ENCODE peak calls at places on chromosomes 7 and 10, in five cellular contexts. L, V, M, Y and K are unnamed samples.

GRCh38 chr10:49194212-49194920 is 6.2 kb upstream of the TMEM273 start:
- ATAC-seq in V (no peak), L (no peak), M (no peak), Y (no peak), K (no peak)

GRCh38 chr10:9175200-9175599 is 1120.7 kb downstream of the GATA3 start:
- ATAC-seq in V (no peak), M (no peak), Y (no peak), L (no peak), K (no peak)

GRCh38 chr7:3591944-3592343 is 290.9 kb downstream of the SDK1 start:
- ATAC-seq in L (no peak), Y (no peak), V (no peak), M (peak), K (no peak)

GRCh38 chr10:77267703-77268630 is 369.6 kb downstream of the KCNMA1 start:
- ATAC-seq in M (no peak), Y (no peak), L (no peak), V (no peak), K (no peak)

GRCh38 chr7:44257618-44258422 is 57.0 kb downstream of the YKT6 start:
- ATAC-seq in M (peak), Y (peak), L (peak), V (peak), K (peak)

GRCh38 chr7:130213820-130214219 is 6.2 kb downstream of the SSMEM1 start:
- ATAC-seq in Y (no peak), V (no peak), M (no peak), L (peak), K (no peak)

GRCh38 chr7:122709930-122710646 is 7.4 kb upstream of the RNF148 start:
- ATAC-seq in L (no peak), V (no peak), Y (no peak), M (no peak), K (no peak)

GRCh38 chr7:93828260-93828659 is 62.3 kb downstream of the TFPI2 start:
- ATAC-seq in V (no peak), L (no peak), Y (no peak), M (no peak), K (no peak)

GRCh38 chr7:110975476-110975875 is 115.5 kb upstream of the LRRN3 start:
- ATAC-seq in L (no peak), M (no peak), V (no peak), Y (no peak), K (no peak)

GRCh38 chr7:138948403-138948802 is 32.8 kb downstream of the KIAA1549 start:
- ATAC-seq in L (no peak), Y (no peak), V (no peak), M (no peak), K (no peak)

GRCh38 chr7:151731022-151731441 is 145.9 kb downstream of the PRKAG2 start:
- ATAC-seq in Y (no peak), V (no peak), L (no peak), M (no peak), K (no peak)

GRCh38 chr7:16564023-16564380 is 37.4 kb downstream of the LRRC72 start:
- ATAC-seq in V (no peak), Y (no peak), L (peak), M (no peak), K (no peak)

GRCh38 chr7:132257253-132257652 is 319.0 kb downstream of the PLXNA4 start:
- ATAC-seq in Y (no peak), V (no peak), L (no peak), M (no peak), K (no peak)

GRCh38 chr10:126101744-126102143 is 205.4 kb downstream of the FANK1 start:
- ATAC-seq in L (no peak), Y (no peak), V (no peak), M (no peak), K (no peak)

GRCh38 chr10:17236468-17236886 is 8.4 kb downstream of the VIM start:
- ATAC-seq in Y (no peak), M (no peak), L (no peak), V (no peak), K (no peak)

GRCh38 chr10:26543567-26544306 is 105.6 kb downstream of the APBB1IP start:
- ATAC-seq in L (no peak), Y (no peak), V (no peak), M (no peak), K (no peak)

GRCh38 chr7:100799037-100799896 is 28.1 kb downstream of the EPHB4 start:
- ATAC-seq in L (peak), M (peak), Y (peak), V (peak), K (peak)

GRCh38 chr7:147818338-147818737 is 772.2 kb upstream of the C7orf33 start:
- ATAC-seq in M (no peak), V (no peak), L (no peak), Y (no peak), K (no peak)

GRCh38 chr7:143914938-143915337 is 13.0 kb upstream of the TCAF1 start:
- ATAC-seq in L (peak), V (peak), M (no peak), Y (peak), K (no peak)

GRCh38 chr7:30694218-30694745 is 12.0 kb upstream of the CRHR2 start:
- ATAC-seq in V (peak), L (no peak), Y (no peak), M (no peak), K (peak)

DNA sequence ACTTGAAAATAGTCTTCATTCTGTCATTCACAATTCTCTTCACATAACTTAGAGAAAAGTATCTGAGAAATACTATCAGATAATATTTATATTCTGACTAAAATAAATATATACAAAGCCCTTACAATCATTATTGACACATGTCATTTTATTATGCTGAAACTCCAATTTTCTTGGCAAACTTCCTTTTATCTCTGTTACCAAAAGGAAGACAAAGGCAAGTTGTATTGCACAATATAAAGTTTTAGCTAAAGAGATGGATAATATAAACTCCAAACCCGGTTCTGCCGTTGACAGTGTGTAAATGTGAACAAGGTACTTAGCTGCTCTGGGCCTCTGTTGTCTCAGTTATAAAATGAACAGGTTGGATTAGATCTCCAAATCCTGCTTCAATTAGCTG is 99.0 kb upstream of the MDFIC start:
- ATAC-seq in V (no peak), Y (no peak), M (no peak), L (no peak), K (no peak)
- TF ChIP-seq POLR2AphosphoS5 in V (no peak), Y (no peak), M (no peak), L (no peak), K (no peak)

GRCh38 chr10:69936091-69936490 is 116.6 kb upstream of the MACROH2A2 start:
- ATAC-seq in V (peak), M (peak), L (peak), Y (peak), K (no peak)

GRCh38 chr10:69938541-69938991 is 114.1 kb upstream of the MACROH2A2 start:
- ATAC-seq in Y (no peak), V (no peak), L (no peak), M (no peak), K (no peak)

GRCh38 chr10:69939481-69939880 is 113.2 kb upstream of the MACROH2A2 start:
- ATAC-seq in V (no peak), L (no peak), M (no peak), Y (no peak), K (no peak)

GRCh38 chr10:69939033-69939432 is 113.6 kb upstream of the MACROH2A2 start:
- ATAC-seq in L (no peak), Y (no peak), V (no peak), M (no peak), K (no peak)

GRCh38 chr10:69934768-69935167 is 117.9 kb upstream of the MACROH2A2 start:
- ATAC-seq in Y (peak), V (no peak), M (peak), L (peak), K (no peak)
- TF ChIP-seq CTCF in Y (no peak), V (peak), M (no peak), L (peak), K (no peak)

DNA sequence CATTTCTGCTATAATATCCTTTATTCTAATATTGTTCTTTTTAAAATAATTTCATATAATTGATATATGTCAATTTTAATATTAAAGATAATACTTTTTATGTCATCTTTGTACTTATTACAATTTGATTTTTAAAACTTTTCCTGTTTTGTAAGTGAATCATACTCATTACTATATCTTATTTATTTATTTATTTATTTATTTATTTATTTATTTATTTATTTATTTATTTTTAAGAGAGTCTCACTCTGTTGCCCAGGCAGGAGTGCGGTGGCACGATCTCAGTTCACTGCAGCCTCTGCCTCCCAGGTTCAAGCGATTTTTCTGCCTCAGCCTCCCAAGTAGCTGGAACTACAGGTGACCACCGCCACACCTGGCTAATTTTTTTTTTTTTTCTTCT is 215.3 kb downstream of the SUGCT start:
- ATAC-seq in M (no peak), Y (no peak), L (no peak), V (no peak), K (no peak)
- H3K27ac ChIP-seq in M (no peak), Y (no peak), L (no peak), V (no peak), K (no peak)

DNA sequence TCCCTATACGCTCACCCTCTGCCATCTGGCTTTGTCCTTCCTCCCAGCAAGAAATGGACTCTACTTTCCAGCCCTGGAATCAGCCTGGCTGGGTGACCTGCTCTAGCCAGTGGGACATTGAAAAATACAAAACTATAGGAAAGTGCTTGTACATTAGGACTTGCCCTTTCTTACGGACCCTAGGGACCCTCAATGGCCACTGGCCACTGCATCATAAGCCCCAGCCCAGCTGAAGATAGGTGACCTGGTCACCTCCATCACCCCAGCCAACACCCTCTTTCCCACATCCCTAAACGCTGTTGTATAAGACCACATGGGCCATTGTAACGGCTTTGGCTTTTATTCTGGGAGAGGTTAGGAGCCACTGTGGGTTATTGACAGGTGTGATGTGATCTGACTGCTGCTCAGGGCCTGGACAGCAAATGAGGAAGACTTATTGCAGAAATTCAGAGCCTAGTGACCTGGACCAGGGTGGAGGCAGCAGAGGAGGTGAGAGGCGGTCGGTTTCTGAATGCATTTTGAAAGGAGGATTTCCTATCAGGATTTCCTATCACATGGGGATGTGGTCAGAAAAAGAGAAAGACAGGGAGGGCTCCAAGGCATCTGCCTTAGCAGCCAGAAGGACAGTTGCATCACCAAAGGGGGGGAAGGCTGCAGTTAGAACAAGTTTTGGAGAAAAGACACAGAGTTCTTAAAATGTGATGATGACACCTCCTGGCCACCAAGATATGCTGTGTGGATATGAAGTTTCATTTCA is 2.2 kb upstream of the LMBR1 start:
- ATAC-seq in M (no peak), Y (no peak), L (no peak), V (no peak), K (no peak)
- TF ChIP-seq POLR2AphosphoS5 in M (no peak), Y (no peak), L (no peak), V (no peak), K (no peak)